ENCODE peak calls at places on chromosomes 13 and 19, in four cellular contexts. L is CD4-positive, CD25-positive, alpha-beta regulatory T cell; O is heart right ventricle; Y is HepG2. T is an unnamed sample.

GRCh38 chr19:49470615-49470978 is 3.4 kb upstream of the FLT3LG start:
- ATAC-seq in L (no peak), O (no peak), Y (no peak), T (no peak)

GRCh38 chr19:4194353-4194752 is 11.9 kb downstream of the ANKRD24 start:
- ATAC-seq in L (no peak), O (no peak), Y (no peak), T (no peak)

GRCh38 chr19:12706332-12706718 is 9.9 kb upstream of the FBXW9 start:
- ATAC-seq in L (no peak), O (no peak), Y (no peak), T (no peak)

GRCh38 chr13:74187564-74187963 is 53.4 kb upstream of the KLF12 start:
- ATAC-seq in L (no peak), O (no peak), Y (peak; percentile 82), T (no peak)

GRCh38 chr13:21203132-21203531 is 26.7 kb downstream of the MRPL57 start:
- ATAC-seq in L (no peak), O (no peak), Y (peak; percentile 71), T (no peak)

GRCh38 chr13:37412271-37412683 is 186.3 kb downstream of the POSTN start:
- ATAC-seq in L (no peak), O (no peak), Y (no peak), T (no peak)

GRCh38 chr13:39503048-39503447 is 99.9 kb downstream of the LHFPL6 start:
- ATAC-seq in L (no peak), O (no peak), Y (no peak), T (no peak)

GRCh38 chr13:97119899-97120745 is 102.0 kb upstream of the MBNL2 start:
- ATAC-seq in L (no peak), O (no peak), Y (no peak), T (no peak)

GRCh38 chr13:73872397-73872796 is 261.8 kb downstream of the KLF12 start:
- ATAC-seq in L (no peak), O (no peak), Y (no peak), T (no peak)

GRCh38 chr19:1651061-1651547 is 1.3 kb downstream of the TCF3 start:
- ATAC-seq in L (no peak), O (no peak), Y (no peak), T (no peak)

GRCh38 chr13:46405457-46405856 is 18.4 kb upstream of the RUBCNL start:
- ATAC-seq in L (no peak), O (no peak), Y (no peak), T (no peak)

GRCh38 chr19:29675120-29675649 is 9.9 kb downstream of the PLEKHF1 start:
- ATAC-seq in L (no peak), O (no peak), Y (no peak), T (no peak)

GRCh38 chr19:29478578-29479565 is 46.9 kb upstream of the VSTM2B start:
- ATAC-seq in L (no peak), O (no peak), Y (peak; percentile 98), T (no peak)

GRCh38 chr19:31905980-31906948 is 439.1 kb upstream of the ZNF507 start:
- ATAC-seq in L (no peak), O (peak; percentile 79), Y (no peak), T (peak; percentile 84)

GRCh38 chr19:42524250-42524649 is 4.0 kb downstream of the CEACAM1 start:
- ATAC-seq in L (no peak), O (no peak), Y (no peak), T (no peak)

GRCh38 chr13:24215007-24215633 is 54.6 kb downstream of the SPATA13 start:
- ATAC-seq in L (no peak), O (no peak), Y (no peak), T (no peak)

GRCh38 chr13:34002141-34002540 is 184.2 kb downstream of the RFC3 start:
- ATAC-seq in L (no peak), O (no peak), Y (no peak), T (no peak)

GRCh38 chr19:15622991-15623390 is 8.0 kb downstream of the CYP4F8 start:
- ATAC-seq in L (no peak), O (no peak), Y (no peak), T (no peak)

GRCh38 chr19:44107751-44108150 is 5.4 kb upstream of the ZNF225 start:
- ATAC-seq in L (no peak), O (no peak), Y (no peak), T (no peak)

GRCh38 chr19:46378268-46378667 is 31.4 kb downstream of the PPP5C start:
- ATAC-seq in L (no peak), O (peak; percentile 43), Y (no peak), T (peak; percentile 44)

GRCh38 chr13:42876270-42876714 is 94.9 kb downstream of the FAM216B start:
- ATAC-seq in L (no peak), O (no peak), Y (no peak), T (no peak)

GRCh38 chr13:111844682-111845081 is 222.3 kb upstream of the SOX1 start:
- ATAC-seq in L (no peak), O (no peak), Y (no peak), T (no peak)

GRCh38 chr13:48161530-48162179 is 66.8 kb upstream of the MED4 start:
- ATAC-seq in L (peak; percentile 32), O (peak; percentile 83), Y (no peak), T (peak; percentile 51)

GRCh38 chr13:95420501-95420900 is 119.2 kb upstream of the ABCC4 start:
- ATAC-seq in L (no peak), O (no peak), Y (peak; percentile 74), T (no peak)

GRCh38 chr19:35708391-35708790 is 4.0 kb downstream of the ZBTB32 start:
- ATAC-seq in L (no peak), O (no peak), Y (no peak), T (no peak)

GRCh38 chr13:73687087-73687486 is 447.1 kb downstream of the KLF12 start:
- ATAC-seq in L (no peak), O (no peak), Y (no peak), T (no peak)

DNA sequence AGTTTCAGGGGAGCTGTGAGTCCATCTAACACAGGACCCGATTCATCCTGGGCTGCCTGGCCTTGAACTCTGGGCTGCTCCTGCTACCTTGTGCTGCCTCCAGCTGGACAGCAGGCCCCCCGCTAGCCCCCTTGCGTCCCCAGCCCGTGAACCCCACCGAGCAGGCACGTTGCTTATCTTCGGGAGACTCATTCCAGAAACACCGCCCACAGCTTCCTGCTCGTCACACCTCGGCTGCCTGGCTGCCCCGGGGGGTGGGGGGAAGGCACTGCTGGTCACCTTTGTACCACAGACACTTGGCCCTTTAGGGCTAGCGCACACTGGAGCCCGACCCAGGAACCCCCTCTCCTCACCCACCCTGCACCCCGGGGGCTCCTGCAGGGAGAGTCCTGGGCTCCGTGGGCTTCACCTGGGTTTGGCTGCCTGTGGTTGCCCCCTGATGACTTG is 48.1 kb downstream of the CRTC1 start:
- ATAC-seq in L (no peak), O (no peak), Y (peak; percentile 62), T (no peak)
- H3K4me1 ChIP-seq in L (no peaks in the 10 kb centered on the region), O (peaks cover 11% of the 10 kb centered on the region), Y (peaks cover 51% of the 10 kb centered on the region), T (peaks cover 9% of the 10 kb centered on the region)

DNA sequence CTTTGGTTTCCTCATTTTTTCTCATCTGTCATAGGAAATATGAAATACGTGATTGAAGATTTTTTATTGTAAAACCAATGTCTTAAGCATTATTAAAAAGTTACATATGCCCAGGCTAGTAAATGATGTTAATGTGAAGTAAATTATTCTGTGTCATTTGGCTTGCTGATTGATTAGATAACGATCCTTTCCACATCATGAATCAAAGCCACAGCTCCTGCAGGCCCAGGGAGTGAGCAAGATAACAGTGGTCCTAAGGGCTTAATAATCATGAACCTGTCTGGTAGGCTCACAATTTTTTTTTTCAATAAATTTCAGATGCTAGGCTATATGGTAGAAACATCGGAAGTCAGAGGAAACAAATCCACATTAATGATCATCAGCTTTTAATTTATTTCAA is 269.0 kb upstream of the SLC10A2 start:
- ATAC-seq in L (no peak), O (no peak), Y (no peak), T (no peak)
- H3K4me1 ChIP-seq in L (no peaks in the 10 kb centered on the region), O (no peaks in the 10 kb centered on the region), Y (no peaks in the 10 kb centered on the region), T (no peaks in the 10 kb centered on the region)

DNA sequence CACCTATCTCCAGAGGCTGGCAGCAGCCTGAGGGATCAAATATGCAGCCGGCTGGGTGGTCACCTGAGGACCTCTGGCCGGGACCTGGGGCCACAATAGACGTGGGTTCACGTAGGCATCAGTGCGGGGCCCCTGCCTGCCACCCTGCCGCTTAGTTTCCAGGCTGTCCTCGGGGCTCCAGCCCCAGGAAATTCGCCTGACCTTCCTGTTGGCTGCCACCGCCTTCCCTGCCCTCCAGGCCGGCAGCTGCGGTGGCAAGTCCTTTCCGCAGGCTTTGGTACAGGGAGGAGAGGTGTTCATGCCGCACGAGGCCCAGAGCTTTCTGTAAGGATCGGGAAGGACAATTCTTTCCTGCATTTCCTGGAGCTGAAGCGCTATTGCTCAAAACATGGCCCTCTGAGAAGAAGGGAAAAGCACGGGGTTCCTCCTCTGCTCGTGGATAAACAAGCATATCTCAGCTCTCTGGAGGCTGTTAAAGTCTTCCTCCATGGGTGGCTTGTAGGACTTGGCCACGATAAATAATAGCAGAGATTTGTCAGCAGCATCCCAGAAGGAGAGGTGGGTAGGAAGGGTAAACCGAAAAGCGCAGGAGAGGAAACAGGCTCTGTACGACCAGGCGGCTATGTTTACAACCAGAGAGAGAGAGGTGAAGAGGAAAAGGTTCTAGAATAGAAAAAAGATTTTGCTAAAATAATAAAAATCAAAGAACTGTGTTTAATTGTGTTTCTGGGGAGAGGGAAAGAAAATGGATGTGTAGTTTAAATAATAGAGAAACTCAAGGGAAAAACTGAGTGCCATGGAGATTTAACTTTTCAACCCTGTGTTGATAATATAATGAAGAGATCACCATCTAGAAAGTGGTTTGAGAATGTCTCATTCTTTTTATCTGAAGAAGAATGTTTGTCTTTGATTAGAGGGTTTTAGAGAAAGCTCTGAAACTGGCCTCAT is 4.9 kb downstream of the COL4A2 start:
- ATAC-seq in L (no peak), O (no peak), Y (no peak), T (no peak)
- H3K4me1 ChIP-seq in L (no peaks in the 10 kb centered on the region), O (peaks cover 67% of the 10 kb centered on the region), Y (peaks cover 11% of the 10 kb centered on the region), T (peaks cover 48% of the 10 kb centered on the region)

GRCh38 chr13:83386609-83387008 is 495.7 kb downstream of the SLITRK1 start:
- ATAC-seq in L (no peak), O (no peak), Y (no peak), T (no peak)
- H3K4me1 ChIP-seq in L (no peaks in the 10 kb centered on the region), O (no peaks in the 10 kb centered on the region), Y (no peaks in the 10 kb centered on the region), T (no peaks in the 10 kb centered on the region)

DNA sequence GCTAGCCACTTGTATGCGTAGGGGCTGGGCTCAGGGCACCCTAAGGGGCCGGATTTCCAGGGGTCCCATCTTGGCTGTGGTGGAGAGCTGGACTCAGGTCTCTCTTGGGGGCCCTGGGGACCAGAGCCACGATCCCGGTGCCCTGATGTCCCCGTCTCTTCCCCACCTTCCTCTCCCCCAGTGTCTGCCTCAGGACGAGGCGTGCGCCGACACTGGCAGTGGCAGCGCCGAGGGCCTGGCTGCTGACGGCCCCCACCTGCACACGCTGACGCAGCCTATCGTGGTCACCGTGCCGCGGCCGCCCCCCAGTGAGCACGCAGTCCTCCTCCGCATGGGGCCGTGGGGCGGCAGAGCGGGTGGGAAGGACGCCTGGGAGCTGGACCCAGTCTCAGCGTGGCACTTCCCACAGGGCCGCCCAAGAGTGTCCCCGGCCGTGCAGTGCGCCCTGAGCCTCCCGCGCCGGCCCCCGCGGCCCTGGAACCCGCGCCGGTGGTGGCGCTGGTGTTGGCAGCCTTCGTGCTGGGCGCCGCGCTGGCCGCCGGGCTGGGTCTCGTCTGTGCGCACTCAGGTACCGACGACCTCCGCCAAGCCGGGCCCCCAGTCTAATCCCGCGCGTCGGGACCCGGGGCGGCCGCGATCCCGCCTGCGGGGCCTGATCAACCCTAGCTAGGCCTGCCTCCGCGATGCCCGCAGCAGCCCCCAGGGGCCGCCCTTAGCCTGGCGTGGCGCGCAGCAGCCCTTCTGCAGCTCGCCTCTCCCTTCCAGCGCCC is 2.7 kb upstream of the SNAPC2 start:
- ATAC-seq in L (peak; percentile 9), O (no peak), Y (no peak), T (no peak)
- H3K4me1 ChIP-seq in L (peaks cover 51% of the 10 kb centered on the region), O (peaks cover 27% of the 10 kb centered on the region), Y (peaks cover 41% of the 10 kb centered on the region), T (peaks cover 64% of the 10 kb centered on the region)

GRCh38 chr13:85590231-85590931 is 208.8 kb downstream of the SLITRK6 start:
- ATAC-seq in L (no peak), O (no peak), Y (no peak), T (no peak)
- H3K4me1 ChIP-seq in L (no peaks in the 10 kb centered on the region), O (no peaks in the 10 kb centered on the region), Y (no peaks in the 10 kb centered on the region), T (no peaks in the 10 kb centered on the region)

GRCh38 chr19:11190501-11190900 is 6.8 kb downstream of the KANK2 start:
- ATAC-seq in L (no peak), O (no peak), Y (no peak), T (no peak)
- H3K4me1 ChIP-seq in L (peaks cover 8% of the 10 kb centered on the region), O (peaks cover 69% of the 10 kb centered on the region), Y (peaks cover 7% of the 10 kb centered on the region), T (peaks cover 2% of the 10 kb centered on the region)